ENCODE peak calls at places on chromosomes 2 and 18, in six cellular contexts. V is neuronal stem cell, L is heart right ventricle, N is psoas muscle, Z is sigmoid colon, U is breast epithelium. W is an unnamed sample.

GRCh38 chr2:45288532-45288931 is 279.3 kb upstream of the SIX2 start:
- DNase-seq in U (no peak), Z (no peak), V (no peak), L (no peak), N (no peak), W (no peak)

GRCh38 chr2:128770143-128771080 is 451.7 kb upstream of the HS6ST1 start:
- DNase-seq in N (no peak), U (peak; percentile 40), Z (peak; percentile 40), V (no peak), L (no peak), W (peak; percentile 53)

GRCh38 chr2:190256087-190256486 is 63.5 kb downstream of the HIBCH start:
- DNase-seq in L (no peak), Z (no peak), V (no peak), U (no peak), N (no peak), W (no peak)

GRCh38 chr2:15942711-15943345 is 2.5 kb downstream of the MYCN start:
- DNase-seq in U (no peak), L (no peak), N (no peak), V (no peak), Z (no peak), W (no peak)

GRCh38 chr2:118016911-118017310 is 3.0 kb upstream of the CCDC93 start:
- DNase-seq in V (no peak), N (no peak), Z (no peak), U (no peak), L (no peak), W (peak; percentile 51)

GRCh38 chr2:119598576-119598975 is 54.3 kb downstream of the CFAP221 start:
- DNase-seq in U (no peak), Z (no peak), V (no peak), N (no peak), L (no peak), W (no peak)

GRCh38 chr2:180980943-180981898 is 816 bp downstream of the UBE2E3 start:
- DNase-seq in N (peak; percentile 29), Z (peak; percentile 59), U (no peak), V (peak; percentile 23), L (peak; percentile 11), W (peak; percentile 79)

GRCh38 chr2:10811552-10811951 is 1.0 kb downstream of the PDIA6 start:
- DNase-seq in V (no peak), L (no peak), Z (peak; percentile 56), U (no peak), N (no peak), W (no peak)

DNA sequence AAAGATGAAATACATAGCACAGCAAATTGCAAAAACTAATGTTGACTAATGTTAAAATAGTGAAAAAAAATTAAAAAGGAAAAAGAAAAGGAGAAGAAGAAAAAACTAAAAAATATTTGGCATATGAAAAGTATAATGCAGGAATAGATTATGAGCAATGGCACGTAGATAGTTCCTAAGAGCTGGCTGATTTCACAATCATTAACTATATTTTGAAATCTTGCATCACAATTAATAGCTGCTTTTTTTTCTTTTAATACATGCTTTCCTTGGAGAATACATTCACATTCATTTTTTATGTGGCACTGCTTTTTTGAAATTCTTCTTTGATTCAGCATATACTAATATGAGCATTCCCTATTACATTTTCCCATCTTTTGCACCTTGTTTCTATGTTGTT is 299.8 kb downstream of the DPP10 start:
- DNase-seq in U (no peak), N (no peak), L (no peak), V (no peak), Z (no peak), W (no peak)
- H3K36me3 ChIP-seq in U (no peaks in the 10 kb centered on the region), N (no peaks in the 10 kb centered on the region), L (no peaks in the 10 kb centered on the region), V (no peaks in the 10 kb centered on the region), Z (no peaks in the 10 kb centered on the region), W (no peaks in the 10 kb centered on the region)

GRCh38 chr18:3265564-3266033 is 3.7 kb downstream of the MYL12B start:
- DNase-seq in U (no peak), V (no peak), N (no peak), Z (no peak), L (no peak), W (no peak)

GRCh38 chr18:3264362-3264761 is 2.4 kb downstream of the MYL12B start:
- DNase-seq in Z (no peak), N (no peak), V (no peak), U (no peak), L (no peak), W (no peak)

GRCh38 chr18:3268306-3268705 is 6.4 kb downstream of the MYL12B start:
- DNase-seq in U (no peak), V (no peak), N (no peak), Z (no peak), L (no peak), W (no peak)

GRCh38 chr18:3269241-3269640 is 7.3 kb downstream of the MYL12B start:
- DNase-seq in L (no peak), Z (no peak), U (no peak), V (no peak), N (no peak), W (no peak)

GRCh38 chr18:3266062-3266608 is 4.2 kb downstream of the MYL12B start:
- DNase-seq in Z (no peak), V (no peak), L (no peak), N (peak; percentile 36), U (no peak), W (no peak)
- H3K4me3 ChIP-seq in Z (no peak overlapping the region), V (no peak overlapping the region), L (no peak overlapping the region), N (peak overlapping the region; percentile 13), U (no peak overlapping the region), W (no peak overlapping the region)

GRCh38 chr2:3703236-3703682 is at the start of gene DCDC2C:
- DNase-seq in V (no peak), Z (no peak), N (no peak), L (no peak), U (no peak), W (peak; percentile 70)
- H3K27ac ChIP-seq in V (no peak within 1 kb of the TSS), Z (no peak within 1 kb of the TSS), N (no peak within 1 kb of the TSS), L (no peak within 1 kb of the TSS), U (no peak within 1 kb of the TSS), W (no peak within 1 kb of the TSS)

DNA sequence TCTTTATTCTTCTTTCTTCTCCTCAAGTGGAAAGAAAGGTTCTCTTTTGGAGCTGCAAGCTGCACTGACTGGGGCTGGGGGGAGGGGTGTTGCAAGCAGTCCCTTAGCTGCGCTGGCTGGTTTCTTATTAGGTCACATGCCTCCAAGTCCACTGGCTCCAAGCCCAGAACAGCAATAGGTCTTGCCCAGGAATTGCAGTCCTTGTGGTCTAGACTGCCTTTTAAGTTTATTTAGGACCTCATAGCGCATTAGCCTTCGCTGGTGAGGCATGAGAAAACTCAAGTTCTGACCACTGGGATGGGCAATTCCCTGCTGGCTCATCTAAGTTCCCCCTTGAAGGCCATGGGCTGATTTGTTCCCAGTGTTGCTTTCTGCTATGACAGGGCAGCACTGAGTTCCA is 138.6 kb upstream of the SCN7A start:
- DNase-seq in U (no peak), Z (no peak), L (no peak), N (no peak), V (no peak), W (no peak)
- H3K36me3 ChIP-seq in U (no peaks in the 10 kb centered on the region), Z (no peaks in the 10 kb centered on the region), L (no peaks in the 10 kb centered on the region), N (no peaks in the 10 kb centered on the region), V (no peaks in the 10 kb centered on the region), W (no peaks in the 10 kb centered on the region)

GRCh38 chr18:45835057-45835634 is 9.7 kb downstream of the SIGLEC15 start:
- DNase-seq in N (no peak), V (no peak), L (no peak), U (no peak), Z (no peak), W (no peak)

GRCh38 chr18:45834303-45834702 is 8.8 kb downstream of the SIGLEC15 start:
- DNase-seq in V (no peak), L (no peak), Z (no peak), U (no peak), N (no peak), W (no peak)

GRCh38 chr18:45838302-45839070 is 13.0 kb downstream of the SIGLEC15 start:
- DNase-seq in V (no peak), U (no peak), Z (no peak), L (no peak), N (peak; percentile 25), W (peak; percentile 83)

GRCh38 chr18:45837283-45838070 is 12.0 kb downstream of the SIGLEC15 start:
- DNase-seq in V (peak; percentile 43), N (peak; percentile 44), U (peak; percentile 69), Z (no peak), L (peak; percentile 33), W (peak; percentile 83)

GRCh38 chr18:45836242-45837215 is 11.1 kb downstream of the SIGLEC15 start:
- DNase-seq in L (no peak), V (no peak), N (no peak), Z (no peak), U (no peak), W (no peak)
- H3K4me3 ChIP-seq in L (no peak overlapping the region), V (no peak overlapping the region), N (no peak overlapping the region), Z (no peak overlapping the region), U (no peak overlapping the region), W (no peak overlapping the region)

DNA sequence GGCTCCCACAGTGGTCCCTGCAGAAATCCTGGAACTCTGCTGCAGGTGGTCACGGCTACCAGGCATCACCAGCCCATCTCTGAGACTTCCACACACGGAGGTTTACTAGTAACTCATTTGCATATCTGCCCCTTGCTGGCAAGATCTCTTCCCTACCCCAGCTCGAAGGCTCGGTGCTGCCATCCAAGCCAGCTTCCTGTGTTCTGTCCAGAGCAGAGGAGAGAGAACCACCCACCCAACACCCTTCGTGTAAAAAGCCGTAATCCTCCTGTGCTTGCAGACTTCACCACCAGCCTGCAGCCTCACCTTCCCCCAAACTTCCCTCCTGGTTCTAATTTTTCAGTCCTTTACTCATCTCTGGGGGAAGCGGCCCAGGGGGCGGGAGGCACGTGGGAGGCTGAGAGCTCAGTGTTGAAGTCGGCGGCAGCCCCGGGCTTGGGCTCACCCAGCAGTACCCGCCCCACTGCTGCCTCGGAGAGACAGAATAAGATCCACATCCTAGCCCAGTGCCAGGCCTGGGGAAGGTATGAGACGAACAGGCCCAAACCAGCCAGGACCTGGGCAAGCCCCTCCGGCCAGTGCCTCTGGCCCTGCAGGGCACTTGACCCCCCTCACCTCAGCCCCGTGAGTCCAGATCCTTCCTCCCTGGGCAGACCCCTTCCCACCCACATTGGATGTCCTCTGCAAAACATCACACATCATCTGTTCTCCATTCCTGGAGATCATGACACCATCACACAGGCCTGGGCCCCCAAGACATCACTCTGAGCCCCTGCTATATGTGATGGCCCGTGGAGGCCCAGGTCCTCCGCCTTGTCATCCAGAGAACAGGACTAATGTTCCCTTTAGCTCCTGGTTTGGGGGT is 145.8 kb upstream of the ID2 start:
- DNase-seq in L (no peak), U (no peak), N (no peak), V (no peak), Z (peak; percentile 66), W (peak; percentile 57)
- H3K27ac ChIP-seq in L (peak overlapping the region; percentile 69), U (peak overlapping the region; percentile 82), N (no peak overlapping the region), V (no peak overlapping the region), Z (peak overlapping the region; percentile 46), W (no peak overlapping the region)

W was measured in aorta.